ENCODE peak calls at places on chromosomes 16 and 17, in five cellular contexts. One of them, this sample, is unnamed.

GRCh38 chr17:18025596-18026407 is 13.2 kb downstream of the ATPAF2 start:
- DNase-seq in pancreas: no peak
- DNase-seq in testis: no peak
- DNase-seq in H9: no peak
- DNase-seq in psoas muscle: no peak
- DNase-seq in this sample: no peak

GRCh38 chr16:49622421-49623402 is 233.2 kb downstream of the ZNF423 start:
- DNase-seq in pancreas: no peak
- DNase-seq in testis: no peak
- DNase-seq in H9: peak; percentile 22
- DNase-seq in psoas muscle: no peak
- DNase-seq in this sample: no peak

GRCh38 chr17:33500141-33500540 is 207.0 kb upstream of the ASIC2 start:
- DNase-seq in pancreas: no peak
- DNase-seq in testis: no peak
- DNase-seq in H9: no peak
- DNase-seq in psoas muscle: no peak
- DNase-seq in this sample: no peak

GRCh38 chr17:80294653-80295052 is 34.0 kb downstream of the RNF213 start:
- DNase-seq in pancreas: no peak
- DNase-seq in testis: no peak
- DNase-seq in H9: no peak
- DNase-seq in psoas muscle: no peak
- DNase-seq in this sample: no peak

GRCh38 chr17:43665387-43666101 is 3.8 kb upstream of the MEOX1 start:
- DNase-seq in pancreas: no peak
- DNase-seq in testis: no peak
- DNase-seq in H9: no peak
- DNase-seq in psoas muscle: peak; percentile 50
- DNase-seq in this sample: peak; percentile 82

GRCh38 chr17:38706625-38707298 is 1.7 kb downstream of the MLLT6 start:
- DNase-seq in pancreas: no peak
- DNase-seq in testis: peak; percentile 68
- DNase-seq in H9: no peak
- DNase-seq in psoas muscle: no peak
- DNase-seq in this sample: no peak

GRCh38 chr17:44212507-44213402 is 6.7 kb downstream of the UBTF start:
- DNase-seq in pancreas: no peak
- DNase-seq in testis: no peak
- DNase-seq in H9: no peak
- DNase-seq in psoas muscle: no peak
- DNase-seq in this sample: no peak

GRCh38 chr16:14097182-14097951 is 26.2 kb downstream of the MRTFB start:
- DNase-seq in pancreas: peak; percentile 74
- DNase-seq in testis: no peak
- DNase-seq in H9: no peak
- DNase-seq in psoas muscle: no peak
- DNase-seq in this sample: no peak

GRCh38 chr17:44636562-44636961 is 19.7 kb upstream of the MEIOC start:
- DNase-seq in pancreas: no peak
- DNase-seq in testis: no peak
- DNase-seq in H9: no peak
- DNase-seq in psoas muscle: no peak
- DNase-seq in this sample: no peak

GRCh38 chr16:65672960-65673359 is 551.1 kb upstream of the CDH11 start:
- DNase-seq in pancreas: no peak
- DNase-seq in testis: no peak
- DNase-seq in H9: no peak
- DNase-seq in psoas muscle: no peak
- DNase-seq in this sample: no peak

GRCh38 chr17:7818746-7819645 is 15.0 kb upstream of the KDM6B start:
- DNase-seq in pancreas: no peak
- DNase-seq in testis: no peak
- DNase-seq in H9: no peak
- DNase-seq in psoas muscle: no peak
- DNase-seq in this sample: no peak

GRCh38 chr16:86072328-86073102 is 173.6 kb downstream of the IRF8 start:
- DNase-seq in pancreas: peak; percentile 40
- DNase-seq in testis: peak; percentile 83
- DNase-seq in H9: peak; percentile 64
- DNase-seq in psoas muscle: peak; percentile 41
- DNase-seq in this sample: peak; percentile 64

GRCh38 chr17:21500064-21500463 is 123.9 kb downstream of the KCNJ12 start:
- DNase-seq in pancreas: no peak
- DNase-seq in testis: no peak
- DNase-seq in H9: peak; percentile 56
- DNase-seq in psoas muscle: no peak
- DNase-seq in this sample: no peak

DNA sequence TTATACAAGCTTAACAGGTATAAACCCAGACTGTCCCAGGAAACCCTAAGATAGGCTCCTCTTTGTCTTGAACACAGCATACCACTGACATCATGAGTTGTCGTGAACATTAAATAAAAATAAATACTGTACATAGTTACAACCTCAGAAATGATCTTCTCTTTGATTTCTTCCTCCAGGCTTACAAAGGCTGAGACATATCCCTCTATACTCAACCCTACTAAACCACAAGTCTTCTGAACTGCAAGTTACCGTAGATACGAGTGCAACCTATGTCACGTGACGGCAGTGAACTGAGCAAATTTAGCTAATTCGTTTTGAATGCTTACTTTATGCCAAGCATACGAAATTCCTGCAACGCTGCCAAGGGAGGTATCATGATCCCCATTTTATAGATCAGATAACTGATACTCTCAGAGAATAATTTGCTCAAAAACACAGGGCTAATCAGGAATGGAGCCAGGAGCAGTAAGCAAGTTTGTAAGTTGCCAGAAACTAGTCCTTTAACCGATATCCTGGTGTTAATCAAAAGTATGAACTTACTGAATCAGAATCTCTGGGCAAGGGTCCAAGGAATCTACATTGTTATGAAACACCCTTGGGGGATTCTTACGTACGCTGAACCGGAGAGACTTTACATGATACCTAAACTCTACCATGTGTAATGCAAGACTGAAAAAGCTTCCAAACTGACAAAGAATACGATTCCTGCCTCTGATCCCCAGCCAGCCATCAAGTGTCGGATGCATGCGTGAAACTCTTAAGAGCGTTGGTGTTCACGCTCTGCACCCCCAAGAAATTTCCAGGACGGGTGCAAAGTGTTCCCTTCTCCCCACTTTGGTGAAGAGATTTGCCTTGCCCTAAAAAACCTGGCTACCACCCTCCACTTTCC is 106.2 kb downstream of the XYLT1 start:
- DNase-seq in pancreas: no peak
- DNase-seq in testis: no peak
- DNase-seq in H9: no peak
- DNase-seq in psoas muscle: no peak
- DNase-seq in this sample: no peak
- H3K4me1 ChIP-seq in pancreas: no peaks in the 10 kb centered on the region
- H3K4me1 ChIP-seq in testis: peaks cover 29% of the 10 kb centered on the region
- H3K4me1 ChIP-seq in H9: peaks cover 10% of the 10 kb centered on the region
- H3K4me1 ChIP-seq in psoas muscle: peaks cover 6% of the 10 kb centered on the region
- H3K4me1 ChIP-seq in this sample: peaks cover 10% of the 10 kb centered on the region

GRCh38 chr16:67445913-67446907 is 15.3 kb downstream of the HSD11B2 start:
- DNase-seq in pancreas: peak; percentile 68
- DNase-seq in testis: peak; percentile 51
- DNase-seq in H9: no peak
- DNase-seq in psoas muscle: no peak
- DNase-seq in this sample: peak; percentile 87
- H3K4me1 ChIP-seq in pancreas: peaks cover 50% of the 10 kb centered on the region
- H3K4me1 ChIP-seq in testis: peaks cover 71% of the 10 kb centered on the region
- H3K4me1 ChIP-seq in H9: no peaks in the 10 kb centered on the region
- H3K4me1 ChIP-seq in psoas muscle: peaks cover 99% of the 10 kb centered on the region
- H3K4me1 ChIP-seq in this sample: peaks cover 51% of the 10 kb centered on the region

GRCh38 chr16:89293276-89294143 is 76.0 kb downstream of the ZNF778 start:
- DNase-seq in pancreas: no peak
- DNase-seq in testis: no peak
- DNase-seq in H9: peak; percentile 80
- DNase-seq in psoas muscle: no peak
- DNase-seq in this sample: no peak
- H3K4me1 ChIP-seq in pancreas: no peaks in the 10 kb centered on the region
- H3K4me1 ChIP-seq in testis: peaks cover 10% of the 10 kb centered on the region
- H3K4me1 ChIP-seq in H9: peaks cover 19% of the 10 kb centered on the region
- H3K4me1 ChIP-seq in psoas muscle: peaks cover 13% of the 10 kb centered on the region
- H3K4me1 ChIP-seq in this sample: peaks cover 13% of the 10 kb centered on the region

GRCh38 chr16:89183463-89183862 is 11.9 kb downstream of the CDH15 start:
- DNase-seq in pancreas: no peak
- DNase-seq in testis: no peak
- DNase-seq in H9: no peak
- DNase-seq in psoas muscle: peak; percentile 7
- DNase-seq in this sample: peak; percentile 47

GRCh38 chr16:89187337-89188063 is 12.8 kb downstream of the SLC22A31 start:
- DNase-seq in pancreas: no peak
- DNase-seq in testis: no peak
- DNase-seq in H9: no peak
- DNase-seq in psoas muscle: peak; percentile 21
- DNase-seq in this sample: no peak

GRCh38 chr16:89183975-89184684 is 12.6 kb downstream of the CDH15 start:
- DNase-seq in pancreas: no peak
- DNase-seq in testis: no peak
- DNase-seq in H9: no peak
- DNase-seq in psoas muscle: peak; percentile 10
- DNase-seq in this sample: peak; percentile 27

GRCh38 chr16:89185062-89185751 is 13.7 kb downstream of the CDH15 start:
- DNase-seq in pancreas: no peak
- DNase-seq in testis: no peak
- DNase-seq in H9: no peak
- DNase-seq in psoas muscle: peak; percentile 8
- DNase-seq in this sample: no peak

GRCh38 chr16:89184685-89185061 is 13.1 kb downstream of the CDH15 start:
- DNase-seq in pancreas: no peak
- DNase-seq in testis: no peak
- DNase-seq in H9: no peak
- DNase-seq in psoas muscle: peak; percentile 7
- DNase-seq in this sample: peak; percentile 41
- H3K4me1 ChIP-seq in pancreas: no peaks in the 10 kb centered on the region
- H3K4me1 ChIP-seq in testis: no peaks in the 10 kb centered on the region
- H3K4me1 ChIP-seq in H9: no peaks in the 10 kb centered on the region
- H3K4me1 ChIP-seq in psoas muscle: no peaks in the 10 kb centered on the region
- H3K4me1 ChIP-seq in this sample: no peaks in the 10 kb centered on the region

DNA sequence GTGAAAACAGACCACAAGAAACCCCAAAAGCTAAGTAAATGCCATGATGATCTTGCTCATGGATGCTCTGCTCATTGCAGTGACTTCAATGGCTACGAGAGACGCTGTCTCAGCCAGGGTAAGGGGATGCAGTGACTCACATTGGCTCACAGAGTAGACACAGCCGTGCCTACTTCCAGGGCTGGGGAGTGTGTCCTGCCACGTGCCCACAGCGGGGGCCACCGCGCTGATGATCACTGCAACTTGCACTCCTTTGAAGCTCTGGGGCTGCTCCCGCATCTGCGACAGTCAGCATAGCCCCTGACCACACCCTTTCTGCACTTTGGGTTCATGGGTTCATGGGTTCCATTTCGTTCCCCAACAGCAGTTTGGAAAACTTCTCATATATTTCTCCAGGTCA is 231.4 kb upstream of the RPL38 start:
- DNase-seq in pancreas: no peak
- DNase-seq in testis: no peak
- DNase-seq in H9: no peak
- DNase-seq in psoas muscle: no peak
- DNase-seq in this sample: no peak
- H3K4me1 ChIP-seq in pancreas: no peaks in the 10 kb centered on the region
- H3K4me1 ChIP-seq in testis: no peaks in the 10 kb centered on the region
- H3K4me1 ChIP-seq in H9: peaks cover 3% of the 10 kb centered on the region
- H3K4me1 ChIP-seq in psoas muscle: no peaks in the 10 kb centered on the region
- H3K4me1 ChIP-seq in this sample: no peaks in the 10 kb centered on the region

GRCh38 chr17:40534431-40535189 is 30.7 kb downstream of the CCR7 start:
- DNase-seq in pancreas: no peak
- DNase-seq in testis: no peak
- DNase-seq in H9: no peak
- DNase-seq in psoas muscle: no peak
- DNase-seq in this sample: no peak
- H3K4me1 ChIP-seq in pancreas: peaks cover 4% of the 10 kb centered on the region
- H3K4me1 ChIP-seq in testis: peaks cover 45% of the 10 kb centered on the region
- H3K4me1 ChIP-seq in H9: no peaks in the 10 kb centered on the region
- H3K4me1 ChIP-seq in psoas muscle: peaks cover 34% of the 10 kb centered on the region
- H3K4me1 ChIP-seq in this sample: peaks cover 21% of the 10 kb centered on the region

GRCh38 chr16:46629331-46629843 is 8.2 kb upstream of the SHCBP1 start:
- DNase-seq in pancreas: no peak
- DNase-seq in testis: no peak
- DNase-seq in H9: peak; percentile 63
- DNase-seq in psoas muscle: peak; percentile 23
- DNase-seq in this sample: no peak

GRCh38 chr16:46627746-46628145 is 6.6 kb upstream of the SHCBP1 start:
- DNase-seq in pancreas: no peak
- DNase-seq in testis: no peak
- DNase-seq in H9: no peak
- DNase-seq in psoas muscle: no peak
- DNase-seq in this sample: no peak

DNA sequence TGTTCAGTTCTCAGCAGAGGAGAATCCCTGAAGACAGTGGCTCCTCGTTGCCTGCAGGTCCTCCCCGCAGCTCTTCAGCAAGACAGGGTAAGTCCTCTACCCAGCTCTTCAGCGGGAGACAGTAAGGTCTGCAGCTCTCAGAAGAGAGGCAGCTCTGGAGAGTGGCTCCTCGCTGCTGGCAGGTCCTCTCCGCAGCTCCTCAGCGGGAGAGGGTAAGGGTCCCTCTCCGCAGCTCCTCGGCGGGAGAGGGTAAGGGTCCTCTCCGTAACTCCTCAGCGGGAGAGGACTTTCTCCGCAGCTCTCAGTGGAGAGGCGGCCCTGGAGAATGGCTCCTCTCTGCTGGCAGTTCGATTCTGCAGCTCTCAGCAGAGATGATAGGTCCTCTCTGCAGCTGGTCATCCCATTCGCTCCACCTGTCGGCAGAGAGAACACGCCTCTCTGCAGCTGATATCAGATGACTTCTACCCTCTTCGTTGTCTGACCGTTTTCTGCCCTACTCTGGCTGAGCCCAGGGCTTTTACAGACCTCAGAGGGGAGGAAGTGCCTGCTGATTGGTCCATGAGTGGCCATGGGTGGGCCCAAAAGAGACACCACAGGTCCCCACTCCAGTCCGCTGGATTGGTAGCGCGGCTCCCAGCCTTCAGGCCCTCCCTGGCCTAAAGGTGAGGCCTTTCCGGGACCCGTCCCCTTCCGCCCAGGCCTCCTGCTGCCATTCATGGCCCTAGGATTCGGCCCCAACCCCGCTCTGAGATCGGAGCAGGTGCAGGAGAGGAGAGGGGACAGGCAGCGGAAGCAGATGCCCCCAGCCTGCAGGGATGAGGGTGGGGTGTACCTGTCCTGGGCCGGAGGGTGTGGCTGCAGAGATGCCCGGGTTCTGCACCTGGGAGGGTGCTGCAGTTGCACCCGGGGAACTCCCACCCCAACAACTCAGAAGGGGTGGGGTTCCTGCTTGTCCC is 11.9 kb upstream of the SHCBP1 start:
- DNase-seq in pancreas: no peak
- DNase-seq in testis: no peak
- DNase-seq in H9: peak; percentile 96
- DNase-seq in psoas muscle: no peak
- DNase-seq in this sample: no peak
- H3K4me1 ChIP-seq in pancreas: no peaks in the 10 kb centered on the region
- H3K4me1 ChIP-seq in testis: peaks cover 4% of the 10 kb centered on the region
- H3K4me1 ChIP-seq in H9: no peaks in the 10 kb centered on the region
- H3K4me1 ChIP-seq in psoas muscle: no peaks in the 10 kb centered on the region
- H3K4me1 ChIP-seq in this sample: no peaks in the 10 kb centered on the region

GRCh38 chr16:71564377-71564967 is 12.4 kb downstream of the TAT start:
- DNase-seq in pancreas: no peak
- DNase-seq in testis: peak; percentile 16
- DNase-seq in H9: no peak
- DNase-seq in psoas muscle: no peak
- DNase-seq in this sample: no peak
- H3K4me1 ChIP-seq in pancreas: no peaks in the 10 kb centered on the region
- H3K4me1 ChIP-seq in testis: no peaks in the 10 kb centered on the region
- H3K4me1 ChIP-seq in H9: no peaks in the 10 kb centered on the region
- H3K4me1 ChIP-seq in psoas muscle: no peaks in the 10 kb centered on the region
- H3K4me1 ChIP-seq in this sample: peaks cover 4% of the 10 kb centered on the region